ENCODE peak calls at places on chromosomes 1 and 21, in seven cellular contexts. D is GM23338; C is effector memory CD8-positive, alpha-beta T cell; I is ovary; H is lung; X is sciatic nerve; Y is neural crest cell. L is an unnamed sample.

GRCh38 chr21:45516071-45516670 is 26.1 kb downstream of the SLC19A1 start:
- DNase-seq in D (no peak), C (no peak), I (peak), H (no peak), X (peak), Y (no peak), L (no peak)

GRCh38 chr1:16122916-16123315 is 33.0 kb downstream of the EPHA2 start:
- DNase-seq in D (no peak), C (peak), I (no peak), H (peak), X (no peak), Y (no peak), L (no peak)

GRCh38 chr1:235878082-235878781 is 11.5 kb upstream of the LYST start:
- DNase-seq in D (no peak), C (no peak), I (no peak), H (peak), X (no peak), Y (no peak), L (no peak)

GRCh38 chr21:36647279-36648093 is 51.4 kb upstream of the SIM2 start:
- DNase-seq in D (peak), C (no peak), I (no peak), H (no peak), X (no peak), Y (no peak), L (no peak)

GRCh38 chr1:7346600-7347570 is 424.2 kb upstream of the VAMP3 start:
- DNase-seq in D (no peak), C (no peak), I (no peak), H (no peak), X (no peak), Y (no peak), L (no peak)

GRCh38 chr1:35298464-35298863 is 30.0 kb downstream of the ZMYM4 start:
- DNase-seq in D (peak), C (peak), I (peak), H (no peak), X (no peak), Y (no peak), L (peak)

GRCh38 chr1:3387401-3387800 is 67.1 kb upstream of the ARHGEF16 start:
- DNase-seq in D (no peak), C (no peak), I (no peak), H (no peak), X (no peak), Y (no peak), L (no peak)

GRCh38 chr1:20358761-20359263 is 68.1 kb downstream of the VWA5B1 start:
- DNase-seq in D (no peak), C (no peak), I (no peak), H (peak), X (no peak), Y (no peak), L (no peak)

GRCh38 chr1:45512641-45513054 is 9.0 kb downstream of the PRDX1 start:
- DNase-seq in D (peak), C (peak), I (peak), H (peak), X (no peak), Y (peak), L (peak)

GRCh38 chr1:25645641-25646400 is 29.2 kb downstream of the MAN1C1 start:
- DNase-seq in D (no peak), C (no peak), I (no peak), H (no peak), X (no peak), Y (no peak), L (no peak)

GRCh38 chr1:228837817-228838716 is 102.8 kb downstream of the RHOU start:
- DNase-seq in D (no peak), C (no peak), I (peak), H (peak), X (no peak), Y (no peak), L (no peak)

GRCh38 chr21:42675403-42675802 is 22.0 kb downstream of the PDE9A start:
- DNase-seq in D (no peak), C (no peak), I (no peak), H (no peak), X (no peak), Y (no peak), L (no peak)

GRCh38 chr1:15454256-15454655 is 2.3 kb upstream of the CELA2A start:
- DNase-seq in D (no peak), C (no peak), I (no peak), H (no peak), X (no peak), Y (no peak), L (no peak)

GRCh38 chr1:40004857-40005256 is 35.7 kb upstream of the CAP1 start:
- DNase-seq in D (peak), C (no peak), I (no peak), H (no peak), X (no peak), Y (no peak), L (no peak)

GRCh38 chr1:10694274-10694632 is 102.2 kb downstream of the CASZ1 start:
- DNase-seq in D (peak), C (no peak), I (no peak), H (peak), X (no peak), Y (no peak), L (no peak)

GRCh38 chr1:204093421-204093717 is 20.5 kb downstream of the SOX13 start:
- DNase-seq in D (no peak), C (no peak), I (no peak), H (no peak), X (no peak), Y (no peak), L (no peak)

GRCh38 chr1:208924958-208925357 is 658.6 kb upstream of the CAMK1G start:
- DNase-seq in D (no peak), C (no peak), I (no peak), H (no peak), X (no peak), Y (no peak), L (no peak)

GRCh38 chr1:43691871-43692815 is 15.2 kb upstream of the ST3GAL3 start:
- DNase-seq in D (no peak), C (no peak), I (no peak), H (no peak), X (no peak), Y (no peak), L (no peak)

GRCh38 chr1:204924013-204924759 is 53.5 kb downstream of the NFASC start:
- DNase-seq in D (peak), C (no peak), I (no peak), H (no peak), X (no peak), Y (no peak), L (no peak)

GRCh38 chr1:15899266-15899665 is 51.8 kb downstream of the SPEN start:
- DNase-seq in D (no peak), C (no peak), I (no peak), H (no peak), X (no peak), Y (no peak), L (no peak)

GRCh38 chr1:205077158-205077933 is 6.9 kb downstream of the TMEM81 start:
- DNase-seq in D (no peak), C (no peak), I (no peak), H (no peak), X (no peak), Y (no peak), L (no peak)

GRCh38 chr1:229980009-229980408 is 87.0 kb upstream of the GALNT2 start:
- DNase-seq in D (no peak), C (no peak), I (no peak), H (no peak), X (no peak), Y (no peak), L (no peak)

GRCh38 chr1:28526886-28527285 is 21.0 kb downstream of the RCC1 start:
- DNase-seq in D (no peak), C (no peak), I (no peak), H (peak), X (no peak), Y (no peak), L (no peak)

L was measured in naive B cell.